ENCODE peak calls at places on chromosomes 11 and 22, in ten cellular contexts. H, N, V, Z, J, Q, D, X, O and Y are unnamed samples.

GRCh38 chr22:17772963-17773605 is 1.2 kb downstream of the BID start:
- DNase-seq in Q (no peak), V (no peak), J (peak; percentile 83), D (no peak), O (no peak), Z (no peak), X (no peak), N (no peak), H (no peak), Y (no peak)

GRCh38 chr11:36034572-36035331 is 90.9 kb downstream of the LDLRAD3 start:
- DNase-seq in H (no peak), Z (peak; percentile 45), X (no peak), D (no peak), Q (no peak), V (no peak), O (no peak), N (no peak), J (no peak), Y (no peak)

GRCh38 chr22:23055448-23056179 is 14.7 kb upstream of the GNAZ start:
- DNase-seq in X (no peak), V (no peak), D (no peak), N (no peak), J (peak; percentile 48), Q (no peak), O (no peak), H (no peak), Z (no peak), Y (no peak)

GRCh38 chr11:95788921-95789505 is 569 bp downstream of the FAM76B start:
- DNase-seq in N (peak; percentile 63), Q (no peak), D (peak; percentile 13), H (no peak), V (peak; percentile 84), J (no peak), X (no peak), Z (peak; percentile 31), O (no peak), Y (peak; percentile 72)

GRCh38 chr22:40156001-40156516 is 21.7 kb upstream of the TNRC6B start:
- DNase-seq in H (peak; percentile 81), V (peak; percentile 48), Z (peak; percentile 80), X (no peak), D (no peak), O (peak; percentile 51), Q (no peak), N (no peak), J (no peak), Y (no peak)

GRCh38 chr22:43288807-43289417 is 54.3 kb downstream of the SCUBE1 start:
- DNase-seq in X (no peak), J (no peak), H (no peak), Z (no peak), V (no peak), N (no peak), O (no peak), D (no peak), Q (no peak), Y (no peak)

GRCh38 chr22:24066260-24066659 is 55.2 kb downstream of the CABIN1 start:
- DNase-seq in Z (no peak), H (no peak), J (no peak), V (no peak), D (no peak), O (no peak), Q (no peak), N (peak; percentile 27), X (no peak), Y (no peak)

GRCh38 chr22:38187413-38188212 is 6.0 kb upstream of the PLA2G6 start:
- DNase-seq in Z (no peak), J (no peak), D (no peak), V (no peak), X (no peak), N (no peak), H (peak; percentile 66), Q (no peak), O (no peak), Y (no peak)

GRCh38 chr11:114158886-114159285 is 99.4 kb downstream of the ZBTB16 start:
- DNase-seq in N (no peak), D (no peak), X (no peak), O (no peak), Q (no peak), J (no peak), V (no peak), Z (no peak), H (no peak), Y (no peak)

GRCh38 chr11:80502511-80502910 is 1061.7 kb upstream of the TENM4 start:
- DNase-seq in Z (no peak), V (no peak), H (no peak), O (no peak), X (no peak), D (no peak), Q (no peak), J (no peak), N (no peak), Y (no peak)
- TF ChIP-seq CTCF in Z (no peak), V (no peak), H (no peak), O (no peak), X (no peak), D (no peak), Q (no peak), J (no peak), N (no peak), Y (peak; percentile 43)

GRCh38 chr11:14413307-14414072 is 54.5 kb upstream of the RRAS2 start:
- DNase-seq in X (no peak), H (no peak), O (no peak), D (no peak), N (no peak), J (no peak), Q (no peak), Z (peak; percentile 20), V (no peak), Y (no peak)
- TF ChIP-seq CTCF in X (no peak), H (no peak), O (peak; percentile 48), D (no peak), N (peak; percentile 26), J (no peak), Q (no peak), Z (no peak), V (peak; percentile 42), Y (peak; percentile 63)

GRCh38 chr22:27745154-27745553 is 56.4 kb downstream of the MN1 start:
- DNase-seq in D (no peak), O (no peak), X (no peak), V (no peak), N (no peak), J (no peak), Q (no peak), H (no peak), Z (no peak), Y (no peak)
- TF ChIP-seq CTCF in D (no peak), O (no peak), X (no peak), V (no peak), N (no peak), J (no peak), Q (no peak), H (no peak), Z (no peak), Y (no peak)

DNA sequence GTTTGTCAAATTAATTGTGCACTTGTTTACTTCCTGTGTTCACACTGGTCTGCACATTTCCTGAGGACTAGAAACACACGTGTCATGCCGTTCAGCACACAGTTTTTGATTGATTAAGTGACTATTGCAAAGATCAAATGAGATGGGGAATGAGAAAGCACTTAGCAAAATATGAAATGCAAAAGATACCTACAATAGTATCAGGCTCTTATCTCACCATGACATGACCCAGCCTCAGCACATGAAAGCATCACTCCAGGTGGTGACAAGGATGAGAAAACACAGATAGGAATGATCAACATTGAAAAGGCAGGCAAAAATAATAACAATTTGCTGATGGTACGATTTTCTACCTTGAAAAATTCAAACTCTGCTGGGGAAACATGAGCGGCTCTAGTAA is 42.1 kb upstream of the TP53I11 start:
- DNase-seq in V (no peak), J (no peak), O (no peak), X (no peak), Q (no peak), D (no peak), Z (no peak), H (no peak), N (no peak), Y (no peak)
- TF ChIP-seq CTCF in V (no peak), J (no peak), O (no peak), X (no peak), Q (no peak), D (no peak), Z (no peak), H (no peak), N (no peak), Y (no peak)

GRCh38 chr11:64879226-64879900 is 942 bp upstream of the EHD1 start:
- DNase-seq in H (no peak), O (no peak), Q (no peak), Z (no peak), J (peak; percentile 88), D (no peak), N (no peak), V (no peak), X (no peak), Y (no peak)

GRCh38 chr11:64878494-64879225 is at the start of gene EHD1:
- DNase-seq in Q (peak; percentile 98), N (peak; percentile 100), O (peak; percentile 92), X (peak; percentile 98), V (peak; percentile 99), D (peak; percentile 100), J (peak; percentile 100), H (peak; percentile 99), Z (peak; percentile 98), Y (peak; percentile 99)

GRCh38 chr11:64881476-64881875 is 3.1 kb upstream of the EHD1 start:
- DNase-seq in Q (no peak), J (no peak), N (no peak), X (no peak), Z (no peak), V (no peak), D (no peak), O (no peak), H (no peak), Y (no peak)

GRCh38 chr11:64882243-64882642 is 3.8 kb upstream of the EHD1 start:
- DNase-seq in J (no peak), O (no peak), N (no peak), Z (no peak), X (no peak), V (no peak), D (no peak), Q (no peak), H (no peak), Y (no peak)

DNA sequence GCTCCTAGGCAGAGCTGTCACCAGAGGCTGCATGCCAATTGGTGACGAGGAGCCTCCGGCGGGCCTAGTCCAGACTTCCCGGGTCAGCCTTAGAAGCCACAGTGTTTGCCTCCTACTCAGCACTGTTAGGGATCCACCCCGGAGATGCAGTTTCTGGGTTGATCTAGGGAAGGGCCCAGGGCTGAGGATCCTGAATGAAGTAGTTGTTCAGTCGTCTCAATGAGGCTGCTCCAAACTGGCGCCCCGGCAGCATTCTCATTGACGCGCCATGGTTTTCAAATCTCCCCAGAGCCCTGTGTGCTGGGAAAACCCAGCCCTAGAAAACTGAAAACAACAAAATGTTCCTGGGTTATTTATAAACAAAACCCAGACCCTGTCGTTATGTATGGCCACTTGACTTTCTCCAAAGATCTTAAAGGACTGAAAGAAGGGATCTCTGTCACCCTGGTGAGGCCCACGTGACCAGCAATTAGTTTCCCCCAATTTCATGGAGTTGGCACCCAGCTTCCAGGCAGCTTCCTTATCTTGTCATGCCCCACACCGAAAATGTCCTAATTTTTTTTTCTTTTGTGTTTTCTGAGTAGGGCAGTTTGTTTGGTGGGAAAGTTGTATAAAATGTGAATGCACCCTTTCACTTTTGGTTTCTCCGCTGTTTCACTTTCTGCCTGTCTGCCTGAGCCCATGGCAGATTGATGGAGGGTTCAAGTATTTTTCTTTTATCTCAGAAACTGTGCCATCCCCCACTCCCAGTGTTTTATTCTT is 2.0 kb upstream of the EHD1 start:
- DNase-seq in D (peak; percentile 47), Z (no peak), O (no peak), V (no peak), X (no peak), J (peak; percentile 89), N (no peak), Q (no peak), H (no peak), Y (no peak)
- TF ChIP-seq CTCF in D (no peak), Z (no peak), O (no peak), V (no peak), X (no peak), J (no peak), N (no peak), Q (no peak), H (no peak), Y (no peak)